ENCODE peak calls at places on chromosomes 7 and 10, in eight cellular contexts. U is GM20000, D is neural crest cell, L is fibroblast of pulmonary artery, V is HepG2, Q is tibial artery, Y is left lung, C is heart right ventricle. E is an unnamed sample.

GRCh38 chr7:47180268-47180826 is 401.6 kb downstream of the TNS3 start:
- DNase-seq in U (peak), D (peak), L (peak), V (peak), Q (no peak), Y (no peak), C (peak), E (peak)

GRCh38 chr10:22606164-22606614 is 108.2 kb downstream of the PIP4K2A start:
- DNase-seq in U (peak), D (no peak), L (no peak), V (peak), Q (no peak), Y (no peak), C (no peak), E (peak)

GRCh38 chr10:111083222-111084095 is 6.6 kb downstream of the ADRA2A start:
- DNase-seq in U (no peak), D (no peak), L (no peak), V (no peak), Q (no peak), Y (no peak), C (no peak), E (no peak)

GRCh38 chr10:99732033-99732912 is at the start of the genes COX15 and CUTC:
- DNase-seq in U (peak), D (peak), L (peak), V (peak), Q (peak), Y (peak), C (peak), E (peak)

GRCh38 chr7:33477719-33478480 is 348.5 kb downstream of the BBS9 start:
- DNase-seq in U (no peak), D (no peak), L (no peak), V (no peak), Q (no peak), Y (no peak), C (no peak), E (no peak)

GRCh38 chr10:120503695-120504094 is 46.7 kb downstream of the PLPP4 start:
- DNase-seq in U (no peak), D (no peak), L (no peak), V (no peak), Q (no peak), Y (no peak), C (no peak), E (no peak)

GRCh38 chr10:97442277-97442676 is 3.5 kb downstream of the EXOSC1 start:
- DNase-seq in U (no peak), D (no peak), L (no peak), V (no peak), Q (no peak), Y (no peak), C (no peak), E (no peak)

GRCh38 chr7:96901822-96902412 is 103.4 kb upstream of the DLX6 start:
- DNase-seq in U (no peak), D (no peak), L (no peak), V (no peak), Q (no peak), Y (no peak), C (no peak), E (no peak)

GRCh38 chr10:80590585-80591125 is 53.0 kb downstream of the SH2D4B start:
- DNase-seq in U (no peak), D (no peak), L (no peak), V (no peak), Q (no peak), Y (no peak), C (no peak), E (no peak)

GRCh38 chr7:131159961-131160361 is 167.7 kb upstream of the MKLN1 start:
- DNase-seq in U (no peak), D (no peak), L (peak), V (no peak), Q (no peak), Y (no peak), C (no peak), E (no peak)

GRCh38 chr10:21650353-21650752 is 116.3 kb downstream of the MLLT10 start:
- DNase-seq in U (no peak), D (no peak), L (no peak), V (no peak), Q (no peak), Y (no peak), C (no peak), E (no peak)

GRCh38 chr10:123529146-123529760 is 136.9 kb upstream of the GPR26 start:
- DNase-seq in U (no peak), D (no peak), L (no peak), V (no peak), Q (no peak), Y (no peak), C (no peak), E (no peak)

GRCh38 chr10:13834581-13835286 is 248.0 kb downstream of the PRPF18 start:
- DNase-seq in U (no peak), D (peak), L (peak), V (no peak), Q (no peak), Y (no peak), C (peak), E (no peak)

GRCh38 chr7:98051118-98051744 is 55.4 kb upstream of the LMTK2 start:
- DNase-seq in U (peak), D (no peak), L (no peak), V (peak), Q (no peak), Y (peak), C (no peak), E (peak)

GRCh38 chr7:107388604-107389003 is 81.3 kb upstream of the GPR22 start:
- DNase-seq in U (no peak), D (no peak), L (no peak), V (no peak), Q (no peak), Y (no peak), C (no peak), E (no peak)

GRCh38 chr7:129227646-129228578 is 3.1 kb downstream of the AHCYL2 start:
- DNase-seq in U (no peak), D (no peak), L (no peak), V (no peak), Q (no peak), Y (no peak), C (no peak), E (no peak)

GRCh38 chr7:118734541-118734940 is 510.0 kb downstream of the ANKRD7 start:
- DNase-seq in U (no peak), D (no peak), L (no peak), V (no peak), Q (no peak), Y (no peak), C (no peak), E (no peak)

GRCh38 chr7:89133819-89134218 is 338.3 kb upstream of the TEX47 start:
- DNase-seq in U (no peak), D (no peak), L (no peak), V (no peak), Q (no peak), Y (no peak), C (no peak), E (no peak)

GRCh38 chr10:33859319-33860022 is 525.0 kb upstream of the NRP1 start:
- DNase-seq in U (no peak), D (no peak), L (no peak), V (no peak), Q (no peak), Y (no peak), C (no peak), E (no peak)

GRCh38 chr7:117993377-117994003 is 120.2 kb upstream of the CTTNBP2 start:
- DNase-seq in U (peak), D (peak), L (peak), V (peak), Q (no peak), Y (no peak), C (no peak), E (peak)

GRCh38 chr10:128186959-128187787 is 61.0 kb upstream of the MKI67 start:
- DNase-seq in U (no peak), D (no peak), L (no peak), V (no peak), Q (no peak), Y (no peak), C (no peak), E (no peak)

GRCh38 chr7:46207931-46208634 is 287.0 kb upstream of the IGFBP3 start:
- DNase-seq in U (no peak), D (no peak), L (no peak), V (no peak), Q (no peak), Y (no peak), C (no peak), E (no peak)

GRCh38 chr10:30781571-30782542 is 152.3 kb upstream of the LYZL2 start:
- DNase-seq in U (no peak), D (peak), L (no peak), V (no peak), Q (no peak), Y (no peak), C (no peak), E (no peak)

GRCh38 chr7:2028733-2029132 is 204.0 kb downstream of the MAD1L1 start:
- DNase-seq in U (no peak), D (no peak), L (no peak), V (no peak), Q (peak), Y (peak), C (no peak), E (no peak)

GRCh38 chr10:61140765-61141392 is 196.9 kb upstream of the RHOBTB1 start:
- DNase-seq in U (peak), D (no peak), L (peak), V (peak), Q (no peak), Y (no peak), C (peak), E (no peak)

GRCh38 chr10:86265236-86265876 is 101.2 kb downstream of the GRID1 start:
- DNase-seq in U (no peak), D (no peak), L (no peak), V (no peak), Q (peak), Y (no peak), C (no peak), E (no peak)

GRCh38 chr7:106215868-106216516 is 68.8 kb downstream of the NAMPT start:
- DNase-seq in U (no peak), D (no peak), L (no peak), V (no peak), Q (no peak), Y (no peak), C (no peak), E (no peak)

GRCh38 chr10:6525599-6526160 is 54.4 kb downstream of the PRKCQ start:
- DNase-seq in U (no peak), D (no peak), L (peak), V (no peak), Q (no peak), Y (no peak), C (no peak), E (no peak)

GRCh38 chr7:27030393-27031001 is 65.3 kb downstream of the HOXA1 start:
- DNase-seq in U (no peak), D (no peak), L (no peak), V (no peak), Q (no peak), Y (no peak), C (no peak), E (no peak)

GRCh38 chr10:131180086-131180485 is 131.4 kb downstream of the TCERG1L start:
- DNase-seq in U (no peak), D (no peak), L (no peak), V (no peak), Q (no peak), Y (no peak), C (no peak), E (no peak)

GRCh38 chr7:156423876-156424275 is 216.7 kb upstream of the RNF32 start:
- DNase-seq in U (no peak), D (no peak), L (no peak), V (no peak), Q (no peak), Y (no peak), C (no peak), E (no peak)

GRCh38 chr7:140625908-140626868 is 14.4 kb downstream of the DENND2A start:
- DNase-seq in U (no peak), D (no peak), L (peak), V (no peak), Q (peak), Y (no peak), C (peak), E (no peak)

GRCh38 chr10:120824864-120825263 is 26.3 kb upstream of the WDR11 start:
- DNase-seq in U (peak), D (peak), L (peak), V (peak), Q (no peak), Y (no peak), C (no peak), E (peak)

GRCh38 chr10:34319197-34319846 is 495.8 kb downstream of the PARD3 start:
- DNase-seq in U (no peak), D (no peak), L (peak), V (peak), Q (no peak), Y (no peak), C (peak), E (no peak)

GRCh38 chr7:46321556-46322205 is 400.6 kb upstream of the IGFBP3 start:
- DNase-seq in U (no peak), D (no peak), L (peak), V (peak), Q (no peak), Y (no peak), C (no peak), E (no peak)

GRCh38 chr10:18159596-18159995 is 19.4 kb downstream of the CACNB2 start:
- DNase-seq in U (no peak), D (no peak), L (peak), V (no peak), Q (no peak), Y (no peak), C (no peak), E (no peak)

GRCh38 chr7:155562106-155562505 is 15.7 kb upstream of the CNPY1 start:
- DNase-seq in U (no peak), D (no peak), L (no peak), V (no peak), Q (no peak), Y (no peak), C (no peak), E (no peak)

GRCh38 chr7:157500171-157500960 is 163.6 kb downstream of the DNAJB6 start:
- DNase-seq in U (no peak), D (no peak), L (no peak), V (no peak), Q (peak), Y (no peak), C (no peak), E (no peak)

GRCh38 chr10:119634219-119634544 is 17.0 kb upstream of the BAG3 start:
- DNase-seq in U (no peak), D (no peak), L (peak), V (no peak), Q (no peak), Y (no peak), C (no peak), E (no peak)

GRCh38 chr10:116690356-116691078 is 51.8 kb downstream of the HSPA12A start:
- DNase-seq in U (no peak), D (peak), L (peak), V (no peak), Q (peak), Y (no peak), C (peak), E (no peak)
- TF ChIP-seq CTCF in U (no peak), D (peak), L (peak), V (peak), Q (peak), Y (no peak), C (peak), E (peak)

GRCh38 chr10:2733278-2733963 is 333.9 kb upstream of the PFKP start:
- DNase-seq in U (no peak), D (no peak), L (no peak), V (no peak), Q (no peak), Y (no peak), C (no peak), E (no peak)
- TF ChIP-seq CTCF in U (no peak), D (no peak), L (no peak), V (no peak), Q (no peak), Y (no peak), C (no peak), E (no peak)

GRCh38 chr10:102918817-102919236 is 733 bp downstream of the CNNM2 start:
- DNase-seq in U (peak), D (no peak), L (no peak), V (peak), Q (no peak), Y (peak), C (no peak), E (peak)

GRCh38 chr10:102917314-102917961 is 656 bp upstream of the CNNM2 start:
- DNase-seq in U (peak), D (peak), L (peak), V (peak), Q (peak), Y (peak), C (peak), E (peak)

GRCh38 chr10:102919237-102919959 is 1.3 kb downstream of the CNNM2 start:
- DNase-seq in U (peak), D (peak), L (no peak), V (peak), Q (peak), Y (peak), C (peak), E (no peak)

GRCh38 chr10:102919992-102920736 is 2.1 kb downstream of the CNNM2 start:
- DNase-seq in U (no peak), D (no peak), L (no peak), V (peak), Q (no peak), Y (no peak), C (no peak), E (no peak)

DNA sequence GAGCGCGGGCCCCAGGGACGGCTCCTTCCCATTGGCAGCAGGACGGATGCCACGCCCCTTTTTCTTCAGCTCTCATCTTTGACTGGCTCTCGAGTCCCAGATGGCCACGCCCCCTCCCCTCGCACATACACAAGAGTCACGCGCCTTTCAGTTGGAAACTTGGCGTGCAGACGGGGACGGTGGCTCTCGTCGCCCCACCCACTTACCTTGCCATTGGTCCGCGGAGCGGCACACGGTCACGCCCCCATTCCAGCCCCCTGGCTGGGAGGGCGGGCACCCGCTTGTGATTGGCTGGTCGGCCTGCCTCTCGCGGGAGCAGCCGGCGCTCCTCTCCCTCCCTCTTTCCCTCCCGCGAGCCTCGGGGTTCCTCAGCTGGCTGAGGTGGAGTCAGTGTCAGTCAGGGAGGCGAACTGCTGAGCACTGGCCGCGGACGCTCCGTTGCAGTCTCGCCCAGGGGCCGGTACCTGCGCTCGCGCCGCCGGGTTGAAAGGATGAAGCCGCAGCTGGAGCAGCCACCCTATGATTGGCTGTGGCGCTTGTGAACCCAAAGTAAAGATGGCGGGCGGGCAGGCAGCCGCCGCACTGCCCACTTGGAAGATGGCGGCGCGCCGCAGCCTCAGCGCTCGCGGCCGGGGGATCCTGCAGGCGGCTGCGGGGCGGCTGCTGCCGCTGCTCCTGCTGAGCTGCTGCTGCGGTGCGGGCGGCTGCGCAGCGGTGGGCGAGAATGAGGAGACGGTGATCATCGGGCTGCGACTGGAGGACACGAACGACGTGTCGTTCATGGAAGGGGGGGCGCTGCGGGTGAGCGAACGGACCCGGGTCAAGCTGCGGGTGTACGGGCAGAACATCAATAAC is at the start of gene CNNM2:
- DNase-seq in U (peak), D (peak), L (peak), V (peak), Q (peak), Y (peak), C (peak), E (peak)
- TF ChIP-seq CTCF in U (no peak), D (peak), L (no peak), V (peak), Q (no peak), Y (no peak), C (peak), E (no peak)

DNA sequence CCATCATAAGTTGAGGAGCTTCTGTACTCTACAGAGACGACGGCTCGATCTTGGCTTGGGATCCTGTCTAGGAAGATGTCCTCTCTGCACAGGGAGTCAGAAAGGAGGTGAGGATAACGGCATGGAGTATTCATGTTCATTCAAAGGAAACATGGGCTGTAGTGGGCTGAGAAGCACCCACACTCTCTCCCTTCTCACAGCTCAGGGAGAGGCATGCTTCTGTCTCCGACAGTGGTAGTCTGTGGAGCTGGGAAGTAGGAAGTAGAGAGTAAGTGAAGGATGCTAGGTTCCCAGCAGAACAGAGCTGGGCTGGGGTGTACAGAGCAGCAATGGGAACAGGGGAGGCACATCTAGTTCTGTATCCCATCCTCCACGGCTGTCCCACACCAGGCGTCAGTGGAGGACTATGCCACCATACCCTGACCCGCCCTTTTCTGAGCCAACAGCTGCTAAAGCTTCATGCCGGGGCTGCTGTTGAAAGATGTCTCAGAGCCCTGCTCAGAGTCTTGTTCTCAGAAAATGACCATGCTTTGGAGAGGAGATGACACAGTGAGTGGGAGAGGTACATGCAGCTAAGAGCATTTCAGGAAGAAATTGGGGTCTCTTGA is 138.4 kb downstream of the CHN2 start:
- DNase-seq in U (no peak), D (no peak), L (no peak), V (no peak), Q (no peak), Y (no peak), C (no peak), E (no peak)
- TF ChIP-seq CTCF in U (no peak), D (no peak), L (no peak), V (no peak), Q (no peak), Y (no peak), C (no peak), E (no peak)

GRCh38 chr10:93481931-93482834 is at the start of gene MYOF:
- DNase-seq in U (peak), D (no peak), L (peak), V (peak), Q (peak), Y (peak), C (peak), E (peak)
- TF ChIP-seq CTCF in U (peak), D (peak), L (peak), V (peak), Q (peak), Y (peak), C (peak), E (peak)

E was measured in GM13977.